ENCODE peak calls at places on chromosomes 2 and 18, in five cellular contexts. P is astrocyte of the spinal cord, R is cardiac fibroblast, E is hepatocyte, A is K562. V is an unnamed sample.

GRCh38 chr2:221137385-221137784 is 434.7 kb downstream of the EPHA4 start:
- DNase-seq in P (no peak), R (no peak), E (no peak), A (no peak), V (no peak)

GRCh38 chr2:175402591-175402990 is 221.1 kb upstream of the ATP5MC3 start:
- DNase-seq in P (no peak), R (no peak), E (no peak), A (no peak), V (no peak)

GRCh38 chr2:125584732-125585131 is 1071.2 kb upstream of the GYPC start:
- DNase-seq in P (no peak), R (no peak), E (no peak), A (no peak), V (no peak)

GRCh38 chr2:71609958-71610357 is 156.6 kb downstream of the DYSF start:
- DNase-seq in P (peak; percentile 60), R (peak; percentile 64), E (peak; percentile 49), A (no peak), V (peak; percentile 4)

GRCh38 chr2:11914455-11914854 is 168.0 kb downstream of the LPIN1 start:
- DNase-seq in P (peak; percentile 12), R (peak; percentile 44), E (peak; percentile 28), A (no peak), V (no peak)

GRCh38 chr2:96499061-96499960 is 5.8 kb downstream of the NEURL3 start:
- DNase-seq in P (no peak), R (no peak), E (peak; percentile 2), A (no peak), V (peak; percentile 13)

GRCh38 chr2:136490100-136490499 is 275.2 kb upstream of the THSD7B start:
- DNase-seq in P (no peak), R (no peak), E (no peak), A (no peak), V (no peak)

GRCh38 chr2:209876211-209876610 is 104.6 kb downstream of the UNC80 start:
- DNase-seq in P (peak; percentile 3), R (no peak), E (no peak), A (no peak), V (no peak)

GRCh38 chr2:44943031-44943692 is 1.7 kb downstream of the SIX3 start:
- DNase-seq in P (no peak), R (no peak), E (no peak), A (no peak), V (no peak)

GRCh38 chr2:148173168-148173567 is 152.3 kb downstream of the MBD5 start:
- DNase-seq in P (no peak), R (no peak), E (no peak), A (no peak), V (no peak)

GRCh38 chr2:12303181-12304030 is 413.3 kb upstream of the TRIB2 start:
- DNase-seq in P (peak; percentile 99), R (peak; percentile 95), E (no peak), A (no peak), V (no peak)

GRCh38 chr2:189829092-189829843 is 45.0 kb downstream of the PMS1 start:
- DNase-seq in P (no peak), R (no peak), E (no peak), A (no peak), V (no peak)

GRCh38 chr18:9950289-9951016 is 36.6 kb downstream of the VAPA start:
- DNase-seq in P (peak; percentile 65), R (peak; percentile 70), E (no peak), A (no peak), V (no peak)

GRCh38 chr2:139850254-139850890 is 1070.2 kb upstream of the NXPH2 start:
- DNase-seq in P (no peak), R (no peak), E (no peak), A (peak; percentile 13), V (no peak)

GRCh38 chr2:165793161-165793778 is 777 bp downstream of the GALNT3 start:
- DNase-seq in P (peak; percentile 48), R (no peak), E (peak; percentile 50), A (no peak), V (peak; percentile 16)

GRCh38 chr2:240435955-240436625 is 627 bp downstream of the GPC1 start:
- DNase-seq in P (peak; percentile 25), R (peak; percentile 26), E (peak; percentile 50), A (no peak), V (peak; percentile 86)

GRCh38 chr2:62460175-62460574 is 45.8 kb downstream of the TMEM17 start:
- DNase-seq in P (no peak), R (no peak), E (no peak), A (no peak), V (no peak)

GRCh38 chr18:47779381-47779780 is 151.1 kb downstream of the SMAD2 start:
- DNase-seq in P (no peak), R (no peak), E (no peak), A (no peak), V (no peak)

GRCh38 chr2:180539541-180539940 is 440.9 kb upstream of the UBE2E3 start:
- DNase-seq in P (no peak), R (no peak), E (no peak), A (no peak), V (no peak)

GRCh38 chr2:136008205-136008865 is 22.9 kb upstream of the DARS1 start:
- DNase-seq in P (no peak), R (no peak), E (no peak), A (no peak), V (peak; percentile 89)

GRCh38 chr2:234691968-234692955 is 195.4 kb upstream of the ARL4C start:
- DNase-seq in P (no peak), R (no peak), E (no peak), A (no peak), V (no peak)

GRCh38 chr2:157420771-157421323 is 23.0 kb downstream of the CYTIP start:
- DNase-seq in P (no peak), R (peak; percentile 34), E (no peak), A (no peak), V (no peak)

GRCh38 chr2:85887566-85888019 is 1.2 kb downstream of the ST3GAL5 start:
- DNase-seq in P (peak; percentile 24), R (no peak), E (peak; percentile 54), A (peak; percentile 17), V (peak; percentile 91)

GRCh38 chr2:27075219-27075871 is 3.1 kb upstream of the EMILIN1 start:
- DNase-seq in P (no peak), R (peak; percentile 69), E (no peak), A (peak; percentile 47), V (no peak)

GRCh38 chr2:179745615-179746263 is 115.7 kb downstream of the ZNF385B start:
- DNase-seq in P (no peak), R (peak; percentile 3), E (no peak), A (no peak), V (no peak)

GRCh38 chr2:70596293-70596692 is 42.7 kb upstream of the TGFA start:
- DNase-seq in P (peak; percentile 51), R (no peak), E (no peak), A (no peak), V (no peak)

GRCh38 chr2:28695245-28695647 is 56.4 kb upstream of the PPP1CB start:
- DNase-seq in P (no peak), R (no peak), E (peak; percentile 41), A (no peak), V (no peak)

DNA sequence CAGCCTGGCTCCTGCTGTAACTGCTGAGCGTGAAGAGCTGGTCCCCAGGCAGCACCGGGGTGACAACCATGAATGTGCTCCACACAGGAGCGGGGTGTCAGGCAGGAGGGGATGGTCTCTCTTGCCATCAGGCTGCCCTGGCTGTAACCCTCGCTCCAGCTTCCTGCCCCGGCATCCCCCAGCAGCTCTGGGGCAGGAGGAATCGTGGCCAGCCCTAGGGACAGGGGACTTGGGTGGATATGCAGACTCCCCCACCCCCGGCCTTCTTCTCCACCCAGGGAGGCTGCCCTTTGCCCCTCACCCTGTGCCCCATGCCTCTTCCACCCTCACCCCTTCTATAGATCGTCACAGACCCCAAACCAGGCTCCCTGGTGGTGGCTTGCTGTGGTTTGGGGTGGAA is 69.4 kb upstream of the SMAD7 start:
- DNase-seq in P (no peak), R (no peak), E (peak; percentile 32), A (no peak), V (peak; percentile 12)
- H3K4me3 ChIP-seq in P (no peak overlapping the region), R (no peak overlapping the region), E (no peak overlapping the region), A (no peak overlapping the region), V (no peak overlapping the region)

GRCh38 chr18:292271-292670 is 24.4 kb upstream of the THOC1 start:
- DNase-seq in P (peak; percentile 7), R (no peak), E (no peak), A (no peak), V (no peak)
- TF ChIP-seq CTCF in P (peak; percentile 42), R (peak; percentile 22), E (no peak), A (peak; percentile 42), V (no peak)

DNA sequence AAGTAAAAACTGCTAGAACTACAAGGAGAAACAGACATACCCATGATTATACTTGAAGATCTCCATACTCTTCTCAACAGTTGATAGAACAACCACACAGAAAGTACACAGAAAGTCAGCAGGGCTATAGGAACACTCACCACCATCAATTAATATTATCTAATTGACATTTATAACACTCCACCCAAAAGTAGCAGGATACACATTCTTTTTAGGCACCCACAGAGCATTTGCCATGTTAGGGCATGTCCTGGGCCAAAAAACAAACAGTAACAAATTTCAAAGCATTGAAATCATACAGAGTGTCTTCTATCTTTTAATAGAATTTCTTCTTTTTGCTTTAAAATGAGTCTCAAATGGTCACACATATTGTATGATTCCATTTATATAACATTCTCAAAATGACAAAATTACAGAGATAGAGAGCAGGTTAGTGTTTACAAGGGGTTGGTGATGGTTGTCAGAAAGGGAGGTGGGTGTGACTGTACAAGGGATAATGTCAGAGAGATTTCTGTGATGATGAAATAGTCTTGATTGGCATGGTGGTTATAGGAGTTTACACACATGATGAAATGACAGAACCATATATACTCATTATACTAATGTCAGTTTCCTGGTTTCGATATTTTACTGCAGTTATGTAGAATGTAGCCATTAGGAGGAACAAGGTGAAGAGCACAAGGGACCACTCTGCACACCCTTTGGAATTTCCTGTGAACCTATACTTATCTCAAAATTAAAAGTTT is 82.8 kb downstream of the NCK2 start:
- DNase-seq in P (no peak), R (no peak), E (no peak), A (no peak), V (no peak)
- H3K4me3 ChIP-seq in P (no peak overlapping the region), R (no peak overlapping the region), E (no peak overlapping the region), A (no peak overlapping the region), V (no peak overlapping the region)

GRCh38 chr2:80030135-80030534 is 274.4 kb downstream of the LRRTM1 start:
- DNase-seq in P (no peak), R (no peak), E (no peak), A (no peak), V (no peak)
- TF ChIP-seq CTCF in P (no peak), R (no peak), E (no peak), A (no peak), V (no peak)

DNA sequence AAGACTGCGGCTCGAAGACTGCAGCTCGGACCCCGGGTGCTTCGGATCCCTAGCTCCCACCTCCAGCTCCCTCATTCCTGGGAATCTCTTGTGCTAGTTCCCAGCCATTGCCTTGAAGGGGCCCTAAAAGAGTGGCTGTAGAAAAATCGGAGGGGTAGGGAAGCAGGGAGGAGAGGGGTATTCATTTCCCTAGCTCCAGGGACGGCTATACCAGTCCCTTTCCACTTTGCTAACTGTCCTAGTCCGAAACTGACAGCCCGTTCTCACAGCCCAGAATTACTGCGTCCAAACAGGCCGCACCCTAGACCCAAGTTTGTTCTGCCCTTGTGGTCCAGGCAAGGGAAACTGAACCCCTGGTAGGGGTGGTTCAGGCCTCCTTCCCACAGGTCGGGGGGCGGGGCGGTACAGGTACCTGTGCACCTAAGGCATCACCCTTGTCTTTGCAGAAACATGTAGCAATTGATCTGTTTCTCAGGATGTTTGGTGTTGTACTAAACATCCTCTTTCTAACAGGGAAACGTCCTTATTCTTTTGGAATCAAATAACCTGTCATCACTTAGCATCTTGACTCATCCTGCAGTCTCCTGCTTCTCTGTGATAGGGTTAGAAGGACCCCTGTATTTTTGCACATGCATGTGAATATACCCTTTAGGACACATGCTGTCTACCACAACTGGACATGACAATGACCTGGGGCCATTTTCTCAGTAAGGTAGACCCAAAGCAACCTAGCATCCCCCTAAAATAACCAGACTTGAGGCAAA is 4.0 kb downstream of the EMX1 start:
- DNase-seq in P (no peak), R (no peak), E (no peak), A (no peak), V (no peak)
- H3K4me3 ChIP-seq in P (no peak overlapping the region), R (no peak overlapping the region), E (no peak overlapping the region), A (no peak overlapping the region), V (no peak overlapping the region)

V was measured in lower leg skin.